ENCODE peak calls at places on chromosome X, in six cellular contexts. J, T, S, L, Y and V are unnamed samples.

GRCh38 chrX:119062750-119063374 is 9.9 kb upstream of the CT47C1 start:
- DNase-seq in J (peak), T (peak), S (no peak), L (no peak), Y (no peak), V (no peak)

GRCh38 chrX:153778151-153778551 is 2.7 kb upstream of the SRPK3 start:
- DNase-seq in J (no peak), T (no peak), S (no peak), L (no peak), Y (no peak), V (no peak)

GRCh38 chrX:133600536-133600935 is 185.2 kb upstream of the GPC4 start:
- DNase-seq in J (no peak), T (no peak), S (no peak), L (no peak), Y (no peak), V (no peak)

GRCh38 chrX:121876316-121876715 is 828.9 kb downstream of the GLUD2 start:
- DNase-seq in J (no peak), T (peak), S (no peak), L (peak), Y (no peak), V (no peak)

GRCh38 chrX:154507673-154508072 is 8.4 kb downstream of the FAM3A start:
- DNase-seq in J (no peak), T (no peak), S (no peak), L (no peak), Y (no peak), V (no peak)

GRCh38 chrX:154654372-154654771 is 993 bp upstream of the CTAG2 start:
- DNase-seq in J (no peak), T (no peak), S (no peak), L (no peak), Y (no peak), V (no peak)

GRCh38 chrX:2928127-2928582 is 984 bp downstream of the ARSD start:
- DNase-seq in J (peak), T (no peak), S (no peak), L (no peak), Y (peak), V (peak)

GRCh38 chrX:98459669-98460068 is 1576.0 kb downstream of the RPA4 start:
- DNase-seq in J (no peak), T (no peak), S (no peak), L (no peak), Y (no peak), V (no peak)

GRCh38 chrX:68978211-68978780 is 149.5 kb downstream of the EFNB1 start:
- DNase-seq in J (peak), T (peak), S (no peak), L (peak), Y (no peak), V (no peak)

GRCh38 chrX:154409222-154409871 is at the start of gene DNASE1L1:
- DNase-seq in J (peak), T (peak), S (no peak), L (peak), Y (peak), V (peak)

GRCh38 chrX:41828821-41829220 is 94.5 kb downstream of the CASK start:
- DNase-seq in J (no peak), T (no peak), S (no peak), L (no peak), Y (no peak), V (no peak)

GRCh38 chrX:153649178-153649914 is 2.3 kb downstream of the DUSP9 start:
- DNase-seq in J (peak), T (no peak), S (peak), L (peak), Y (no peak), V (no peak)